ENCODE peak calls at places on chromosomes 5 and 9, in nine cellular contexts. R, S, T, E, B, Q, H, X and O are unnamed samples. For H3K4me1, the result is how much of the 10 kb centered on the place peaks cover.

GRCh38 chr5:157541452-157542118 is 34.0 kb downstream of the ADAM19 start:
- DNase-seq in R (no peak), S (no peak), T (no peak), E (no peak), B (no peak), Q (no peak), H (no peak), X (no peak), O (no peak)

GRCh38 chr9:134288731-134289130 is 37.5 kb upstream of the RXRA start:
- DNase-seq in R (no peak), S (no peak), T (no peak), E (no peak), B (no peak), Q (no peak), H (no peak), X (no peak), O (no peak)

GRCh38 chr9:32550609-32551490 is 1.3 kb upstream of the SMIM27 start:
- DNase-seq in R (peak), S (peak), T (peak), E (peak), B (peak), Q (peak), H (peak), X (peak), O (peak)

GRCh38 chr9:104911029-104911607 is 16.8 kb downstream of the ABCA1 start:
- DNase-seq in R (no peak), S (no peak), T (no peak), E (no peak), B (no peak), Q (no peak), H (peak), X (no peak), O (no peak)

GRCh38 chr9:129933709-129934586 is 98.7 kb downstream of the USP20 start:
- DNase-seq in R (no peak), S (no peak), T (no peak), E (no peak), B (no peak), Q (no peak), H (no peak), X (no peak), O (no peak)

GRCh38 chr5:119291877-119292276 is 63.9 kb upstream of the TNFAIP8 start:
- DNase-seq in R (no peak), S (no peak), T (no peak), E (no peak), B (no peak), Q (no peak), H (no peak), X (no peak), O (no peak)

GRCh38 chr9:138117836-138118235 is 240.3 kb downstream of the CACNA1B start:
- DNase-seq in R (no peak), S (peak), T (no peak), E (no peak), B (no peak), Q (no peak), H (no peak), X (no peak), O (no peak)

GRCh38 chr5:82593481-82593880 is 315.3 kb upstream of the RPS23 start:
- DNase-seq in R (no peak), S (no peak), T (no peak), E (no peak), B (no peak), Q (no peak), H (no peak), X (no peak), O (no peak)

GRCh38 chr9:129664664-129665007 is 811 bp upstream of the PRRX2 start:
- DNase-seq in R (no peak), S (no peak), T (no peak), E (no peak), B (no peak), Q (no peak), H (no peak), X (no peak), O (no peak)

GRCh38 chr9:131349881-131350563 is 43.9 kb upstream of the PRRC2B start:
- DNase-seq in R (peak), S (peak), T (peak), E (peak), B (peak), Q (peak), H (peak), X (peak), O (peak)

GRCh38 chr9:130264414-130265350 is 878 bp upstream of the HMCN2 start:
- DNase-seq in R (no peak), S (peak), T (no peak), E (no peak), B (no peak), Q (no peak), H (no peak), X (no peak), O (no peak)

GRCh38 chr5:179261301-179262125 is 83.7 kb downstream of the ADAMTS2 start:
- DNase-seq in R (no peak), S (peak), T (no peak), E (no peak), B (peak), Q (peak), H (peak), X (no peak), O (no peak)

GRCh38 chr5:52181403-52181802 is 606.3 kb upstream of the ITGA1 start:
- DNase-seq in R (no peak), S (no peak), T (no peak), E (no peak), B (no peak), Q (no peak), H (no peak), X (no peak), O (no peak)

GRCh38 chr9:72155282-72155677 is 6.0 kb downstream of the GDA start:
- DNase-seq in R (no peak), S (peak), T (no peak), E (peak), B (no peak), Q (no peak), H (no peak), X (no peak), O (no peak)

GRCh38 chr9:96619109-96619435 is 571 bp downstream of the CDC14B start:
- DNase-seq in R (no peak), S (no peak), T (no peak), E (no peak), B (peak), Q (no peak), H (no peak), X (no peak), O (no peak)

GRCh38 chr5:53779541-53779981 is 219.1 kb downstream of the NDUFS4 start:
- DNase-seq in R (peak), S (no peak), T (no peak), E (no peak), B (no peak), Q (peak), H (peak), X (no peak), O (no peak)

GRCh38 chr5:128905225-128906110 is 59.8 kb upstream of the SLC27A6 start:
- DNase-seq in R (peak), S (peak), T (peak), E (peak), B (peak), Q (peak), H (peak), X (peak), O (peak)

GRCh38 chr5:1186351-1187233 is 14.8 kb upstream of the SLC6A19 start:
- DNase-seq in R (no peak), S (no peak), T (no peak), E (no peak), B (no peak), Q (no peak), H (no peak), X (no peak), O (no peak)

DNA sequence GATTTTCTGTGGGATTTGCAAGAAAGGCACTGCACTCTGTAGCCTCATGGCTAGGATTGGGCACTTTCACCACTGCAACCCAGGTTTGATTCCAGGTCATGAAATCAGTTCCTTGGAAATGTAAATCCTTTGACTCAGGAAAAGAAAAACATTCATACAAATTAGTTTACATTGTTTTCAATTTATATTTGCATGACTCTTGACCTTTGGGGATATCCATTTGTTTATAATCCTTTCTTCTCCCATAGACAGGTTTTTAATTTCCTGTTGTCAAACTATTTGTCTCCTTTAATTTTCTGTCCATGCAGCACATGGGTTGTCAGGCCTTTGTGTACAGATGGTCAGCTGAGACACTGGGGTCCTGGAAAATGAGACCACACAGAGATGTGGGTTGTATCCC is 801.5 kb downstream of the NR2F1-AS1 start:
- DNase-seq in R (no peak), S (no peak), T (no peak), E (no peak), B (no peak), Q (no peak), H (no peak), X (no peak), O (no peak)
- H3K4me1 ChIP-seq in R (under half), S (under half), T (under half), E (under half), B (under half), Q (under half), H (under half), X (under half), O (under half)

DNA sequence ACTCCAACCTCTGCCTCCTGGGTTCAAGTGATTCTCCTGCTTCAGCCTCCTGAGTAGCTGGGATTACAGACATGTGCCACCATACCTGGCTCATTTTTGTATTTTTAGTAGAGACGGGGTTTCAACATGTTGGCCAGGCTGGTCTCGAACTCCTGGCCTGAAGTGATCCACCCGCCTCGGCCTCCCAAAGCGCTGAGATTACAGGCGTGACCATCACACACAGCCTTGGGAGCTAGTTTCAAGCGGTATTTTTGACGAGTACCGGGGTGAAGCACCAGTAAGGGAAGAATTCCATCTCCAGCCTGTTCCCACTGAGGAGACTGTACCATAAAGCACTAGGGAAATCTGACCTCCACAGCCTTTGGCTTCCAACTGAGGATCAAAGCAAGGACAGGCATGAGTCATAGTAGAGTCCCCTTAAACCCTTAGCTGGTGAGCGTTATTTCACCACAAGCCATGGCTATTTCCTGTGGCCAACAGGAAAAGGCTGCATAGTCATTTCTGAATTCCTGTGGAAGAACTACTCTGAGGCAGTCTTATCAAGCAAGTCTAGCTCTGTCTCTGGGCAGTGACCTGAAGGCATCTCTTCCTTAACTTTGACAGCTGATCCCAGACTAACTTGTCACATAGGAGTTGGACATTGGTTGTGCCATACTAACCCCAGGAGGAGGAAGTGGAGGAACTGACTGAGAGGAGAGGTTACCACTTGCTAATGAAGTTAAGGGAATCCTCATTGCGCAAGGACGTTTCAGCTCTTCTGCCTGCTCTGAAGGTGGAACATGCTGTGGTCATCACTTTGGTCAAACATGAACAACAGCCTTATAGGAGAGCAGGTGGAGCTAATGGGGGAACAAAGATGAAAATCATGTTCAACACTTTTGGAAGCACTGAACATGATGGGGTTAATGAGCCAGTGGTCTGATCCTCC is 85.8 kb upstream of the DMRT1 start:
- DNase-seq in R (no peak), S (no peak), T (no peak), E (no peak), B (no peak), Q (no peak), H (peak), X (no peak), O (no peak)
- H3K4me3 ChIP-seq in R (no peak), S (no peak), T (no peak), E (no peak), B (no peak), Q (no peak), H (no peak), X (no peak), O (no peak)

GRCh38 chr5:159001247-159001646 is 98.5 kb downstream of the EBF1 start:
- DNase-seq in R (no peak), S (no peak), T (no peak), E (no peak), B (no peak), Q (no peak), H (no peak), X (no peak), O (no peak)
- H3K27ac ChIP-seq in R (no peak), S (no peak), T (no peak), E (no peak), B (no peak), Q (peak), H (no peak), X (no peak), O (no peak)

GRCh38 chr5:102895976-102896375 is 140.9 kb downstream of the PAM start:
- DNase-seq in R (no peak), S (no peak), T (no peak), E (no peak), B (no peak), Q (no peak), H (no peak), X (no peak), O (no peak)

GRCh38 chr5:102890133-102890532 is 135.0 kb downstream of the PAM start:
- DNase-seq in R (no peak), S (no peak), T (no peak), E (no peak), B (no peak), Q (no peak), H (no peak), X (no peak), O (no peak)

GRCh38 chr5:102895223-102895622 is 140.1 kb downstream of the PAM start:
- DNase-seq in R (no peak), S (no peak), T (no peak), E (no peak), B (no peak), Q (no peak), H (no peak), X (no peak), O (no peak)

GRCh38 chr5:102891175-102891574 is 136.1 kb downstream of the PAM start:
- DNase-seq in R (no peak), S (no peak), T (no peak), E (no peak), B (no peak), Q (no peak), H (no peak), X (no peak), O (no peak)

GRCh38 chr5:102893942-102894341 is 138.8 kb downstream of the PAM start:
- DNase-seq in R (no peak), S (no peak), T (no peak), E (no peak), B (no peak), Q (no peak), H (no peak), X (no peak), O (no peak)
- H3K4me1 ChIP-seq in R (under half), S (under half), T (under half), E (under half), B (under half), Q (under half), H (under half), X (under half), O (under half)